ENCODE peak calls at places on chromosomes 1 and 21, in eight cellular contexts. D is GM12878, R is HCT116, T is H1, K is GM23338, N is HepG2, F is endothelial cell of umbilical vein, X is K562. H is an unnamed sample.

GRCh38 chr1:9128161-9128519 is 762 bp downstream of the GPR157 start:
- DNase-seq in D (no peak), R (no peak), T (no peak), K (peak; percentile 35), N (no peak), F (no peak), X (no peak), H (no peak)

GRCh38 chr21:32347351-32347750 is 45.5 kb downstream of the URB1 start:
- DNase-seq in D (no peak), R (no peak), T (no peak), K (no peak), N (no peak), F (no peak), X (no peak), H (no peak)

GRCh38 chr1:60937720-60938119 is 144.6 kb upstream of the NFIA start:
- DNase-seq in D (no peak), R (no peak), T (no peak), K (no peak), N (no peak), F (no peak), X (no peak), H (no peak)

GRCh38 chr1:151820940-151821339 is 10.7 kb downstream of the RORC start:
- DNase-seq in D (no peak), R (no peak), T (no peak), K (no peak), N (no peak), F (no peak), X (no peak), H (no peak)

GRCh38 chr1:223834660-223835263 is 11.0 kb downstream of the TP53BP2 start:
- DNase-seq in D (no peak), R (no peak), T (no peak), K (no peak), N (no peak), F (no peak), X (no peak), H (no peak)

GRCh38 chr21:16587671-16588379 is 858.0 kb downstream of the USP25 start:
- DNase-seq in D (no peak), R (no peak), T (no peak), K (peak; percentile 20), N (no peak), F (peak; percentile 75), X (no peak), H (no peak)

GRCh38 chr1:157145081-157145480 is 6.9 kb upstream of the ETV3 start:
- DNase-seq in D (no peak), R (no peak), T (no peak), K (no peak), N (no peak), F (no peak), X (no peak), H (no peak)

GRCh38 chr1:161709373-161709772 is 2.3 kb downstream of the FCRLA start:
- DNase-seq in D (no peak), R (no peak), T (no peak), K (no peak), N (no peak), F (no peak), X (no peak), H (no peak)

GRCh38 chr1:19811206-19811851 is 3.8 kb downstream of the RNF186 start:
- DNase-seq in D (no peak), R (peak; percentile 34), T (no peak), K (peak; percentile 80), N (peak; percentile 50), F (peak; percentile 38), X (peak; percentile 72), H (no peak)

GRCh38 chr21:33561373-33561772 is 18.5 kb downstream of the SON start:
- DNase-seq in D (no peak), R (no peak), T (no peak), K (no peak), N (no peak), F (no peak), X (no peak), H (no peak)

DNA sequence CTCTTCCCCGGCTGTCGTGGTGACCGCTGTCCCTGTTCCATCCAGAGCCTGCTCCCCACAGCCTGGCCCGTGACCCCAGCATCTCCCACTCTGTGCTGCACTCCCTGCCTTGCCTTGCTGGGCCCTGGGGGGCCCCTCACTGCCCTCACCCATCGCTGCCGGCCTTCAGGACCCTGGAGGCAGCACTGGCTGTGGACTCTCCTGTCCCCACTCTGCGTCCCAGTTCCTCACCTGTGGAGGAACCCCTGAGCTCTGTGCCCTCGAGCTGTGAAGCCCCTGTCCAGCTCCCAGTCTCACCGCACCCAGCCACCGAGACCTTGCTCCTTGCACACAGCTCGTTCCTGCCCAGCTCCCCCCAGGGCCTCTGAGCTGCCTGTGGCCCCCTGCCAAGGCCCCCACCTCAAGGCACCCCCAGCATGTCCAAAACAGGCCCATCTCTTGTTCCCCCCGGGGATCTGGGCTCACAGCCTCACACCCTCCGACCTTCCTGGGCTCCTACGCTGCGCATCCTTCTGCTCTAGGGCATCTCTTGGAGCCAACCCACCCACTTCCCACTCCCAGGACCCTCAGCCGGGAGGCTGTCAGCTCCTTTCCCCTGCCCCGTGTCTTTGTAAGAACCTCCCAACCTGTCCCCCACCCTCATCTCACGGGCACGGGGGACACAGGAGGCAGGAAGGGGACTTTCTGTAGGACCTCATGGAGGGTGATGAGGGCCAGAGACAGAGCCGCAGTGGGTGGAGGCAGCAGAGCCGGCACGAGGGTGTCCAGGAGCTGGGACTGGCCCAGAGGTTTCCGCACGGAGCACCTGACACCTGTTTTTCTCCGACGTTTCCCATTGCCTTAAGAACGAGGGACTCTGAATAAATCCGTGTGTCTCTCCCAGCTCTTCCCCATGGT is 109.3 kb downstream of the WDR4 start:
- DNase-seq in D (no peak), R (no peak), T (no peak), K (no peak), N (no peak), F (no peak), X (no peak), H (no peak)
- TF ChIP-seq EZH2 in D (no peak), R (no peak), T (no peak), K (no peak), N (no peak), F (no peak), X (no peak), H (no peak)

DNA sequence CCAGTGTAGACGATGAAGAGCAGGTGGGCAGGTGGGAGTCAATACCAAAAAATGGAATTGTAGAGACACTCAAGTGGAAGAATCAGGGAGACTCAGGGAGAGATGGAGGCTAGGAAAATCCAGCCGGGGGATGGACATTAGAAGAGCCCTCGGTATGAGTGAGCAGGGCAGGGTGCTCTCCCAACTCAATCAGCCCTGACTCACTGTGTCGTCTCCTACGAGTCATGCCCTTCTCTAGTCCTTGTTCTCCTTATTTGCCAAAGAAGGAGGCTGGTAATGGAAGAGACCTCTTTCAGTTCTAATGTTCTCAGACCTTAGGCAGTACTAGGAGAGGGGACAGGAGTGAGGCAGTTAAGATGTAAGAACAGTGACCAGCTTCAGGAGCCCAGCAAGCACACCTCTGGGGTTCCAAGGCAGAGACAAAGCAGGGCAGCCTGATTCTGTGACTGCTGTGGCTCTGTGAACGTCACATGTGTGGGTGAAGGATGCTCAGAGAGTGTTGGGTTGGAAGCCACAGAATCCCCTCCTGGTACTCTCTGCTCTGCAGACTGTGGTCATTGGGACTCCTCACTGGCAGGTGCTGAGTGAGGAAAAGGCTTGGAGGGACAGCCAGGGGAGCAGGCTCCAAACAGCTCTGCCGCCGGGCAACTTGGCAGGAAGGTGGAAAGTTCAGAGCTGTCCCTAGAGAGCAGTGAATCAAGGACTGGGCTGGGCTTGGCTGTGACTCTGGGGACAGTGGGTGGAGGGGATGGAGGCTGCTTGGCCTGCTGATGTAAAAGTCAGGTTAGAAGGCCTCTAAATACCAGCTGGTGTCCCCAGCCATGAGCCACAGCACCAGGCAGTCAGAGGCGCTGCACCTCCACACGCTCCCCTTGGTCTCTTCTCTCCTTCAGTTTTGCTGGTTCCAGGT is 11.1 kb upstream of the GJA5 start:
- DNase-seq in D (no peak), R (no peak), T (no peak), K (no peak), N (no peak), F (no peak), X (no peak), H (no peak)
- H3K27ac ChIP-seq in D (no peak overlapping the region), R (no peak overlapping the region), T (no peak overlapping the region), K (no peak overlapping the region), N (no peak overlapping the region), F (no peak overlapping the region), X (no peak overlapping the region), H (no peak overlapping the region)

GRCh38 chr1:116988248-116988647 is 13.3 kb upstream of the CD101 start:
- DNase-seq in D (no peak), R (no peak), T (no peak), K (no peak), N (no peak), F (no peak), X (no peak), H (no peak)

GRCh38 chr1:116989851-116990250 is 11.7 kb upstream of the CD101 start:
- DNase-seq in D (no peak), R (no peak), T (no peak), K (no peak), N (no peak), F (no peak), X (no peak), H (no peak)

GRCh38 chr1:116988908-116989307 is 12.7 kb upstream of the CD101 start:
- DNase-seq in D (no peak), R (no peak), T (no peak), K (no peak), N (no peak), F (no peak), X (no peak), H (no peak)

GRCh38 chr1:116991918-116992317 is 9.6 kb upstream of the CD101 start:
- DNase-seq in D (no peak), R (no peak), T (no peak), K (no peak), N (no peak), F (no peak), X (no peak), H (no peak)

DNA sequence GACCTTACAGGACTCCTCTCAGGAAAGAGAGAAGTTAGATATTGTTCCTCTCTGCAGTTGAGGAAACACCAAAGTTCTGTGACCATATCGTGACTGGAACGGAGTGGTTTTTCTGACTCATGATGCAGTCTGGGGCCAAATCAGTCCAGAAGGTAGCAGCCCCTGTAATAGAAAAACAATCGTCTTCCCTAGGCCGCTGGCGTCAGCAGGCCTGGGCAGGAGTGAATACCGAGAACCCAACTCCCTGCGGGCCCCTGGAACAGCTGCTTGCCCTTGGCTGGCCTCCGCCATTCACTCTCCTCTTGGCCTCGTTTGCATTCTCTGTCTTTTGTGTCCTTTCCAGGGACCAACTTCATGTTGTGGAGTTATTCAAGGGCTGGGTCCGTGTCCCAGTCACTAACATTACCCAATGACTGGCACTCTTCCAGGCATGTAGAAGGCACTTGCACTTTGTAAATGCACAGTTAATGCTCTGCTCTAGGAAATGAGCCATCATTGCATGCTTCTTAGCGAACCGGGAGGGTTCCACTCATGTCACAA is 10.9 kb upstream of the CD101 start:
- DNase-seq in D (no peak), R (no peak), T (no peak), K (no peak), N (no peak), F (peak; percentile 89), X (no peak), H (no peak)
- TF ChIP-seq POLR2AphosphoS5 in D (no peak), R (no peak), T (no peak), K (no peak), N (no peak), F (no peak), X (no peak), H (no peak)

DNA sequence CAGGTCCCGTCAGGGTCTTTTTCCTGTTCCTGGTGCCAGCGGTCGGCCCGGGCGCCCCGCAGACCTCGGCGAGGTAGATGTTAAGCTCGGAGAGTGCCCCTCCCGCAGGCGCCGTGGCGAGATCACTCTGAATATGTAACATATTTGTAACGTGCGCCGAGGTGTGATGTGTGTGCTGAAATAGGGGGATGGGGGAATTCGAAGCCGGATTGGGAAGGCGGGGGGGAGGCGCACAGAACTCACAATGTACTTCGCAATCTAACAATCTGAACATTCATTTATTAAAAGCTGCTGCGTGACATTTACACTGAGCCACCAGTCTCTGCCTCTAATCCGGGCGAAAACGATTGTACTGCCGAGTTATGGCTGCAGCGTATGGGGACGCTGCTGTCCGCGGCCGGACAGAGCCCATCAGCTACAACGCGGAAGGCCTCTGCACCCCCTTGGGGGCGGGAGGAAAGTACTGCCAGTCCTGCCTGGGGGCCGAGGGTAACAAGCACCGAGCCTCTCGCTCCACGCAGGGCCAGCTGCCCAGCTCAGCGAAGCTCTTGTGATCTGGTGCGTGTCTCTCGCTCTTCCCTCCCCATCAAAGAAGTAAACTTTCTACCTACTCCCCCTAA is 8.3 kb upstream of the BARHL2 start:
- DNase-seq in D (no peak), R (no peak), T (no peak), K (peak; percentile 55), N (no peak), F (no peak), X (no peak), H (no peak)
- TF ChIP-seq EZH2 in D (no peak), R (no peak), T (peak; percentile 62), K (peak; percentile 81), N (no peak), F (peak; percentile 29), X (no peak), H (no peak)